ENCODE peak calls at places on chromosomes 13 and 19, in six cellular contexts. J, C, I, B, M and H are unnamed samples.
A peak's percentile ranks its signal among the peaks of the same experiment; 100 is the strongest.

GRCh38 chr19:47107953-47108746 is 5.4 kb downstream of the ZC3H4 start:
- DNase-seq in M (no peak), C (no peak), J (no peak), I (no peak), B (no peak), H (peak; percentile 60)

GRCh38 chr19:16141043-16141442 is 2.4 kb upstream of the HSH2D start:
- DNase-seq in M (no peak), I (no peak), B (no peak), J (no peak), C (no peak), H (no peak)

GRCh38 chr19:30669329-30670010 is 297.3 kb downstream of the ZNF536 start:
- DNase-seq in C (no peak), J (no peak), I (peak; percentile 24), B (no peak), M (no peak), H (no peak)

GRCh38 chr13:29429496-29429895 is 166.0 kb downstream of the SLC7A1 start:
- DNase-seq in I (no peak), M (no peak), B (no peak), C (no peak), J (no peak), H (no peak)

GRCh38 chr19:535017-535835 is 3.7 kb downstream of the CDC34 start:
- DNase-seq in B (no peak), J (no peak), C (no peak), I (no peak), M (no peak), H (no peak)

GRCh38 chr13:112783946-112784500 is 94.2 kb downstream of the ATP11A start:
- DNase-seq in B (no peak), M (no peak), I (no peak), J (no peak), C (no peak), H (no peak)

GRCh38 chr19:44071824-44072542 is at the start of gene ZNF284:
- DNase-seq in B (peak; percentile 81), C (peak; percentile 75), I (peak; percentile 94), J (peak; percentile 63), M (peak; percentile 33), H (peak; percentile 88)

GRCh38 chr13:47126432-47126831 is 229.6 kb upstream of the HTR2A start:
- DNase-seq in B (no peak), C (no peak), J (no peak), M (no peak), I (peak; percentile 12), H (no peak)

GRCh38 chr13:74289130-74289529 is 154.9 kb upstream of the KLF12 start:
- DNase-seq in B (no peak), J (no peak), I (no peak), M (no peak), C (no peak), H (no peak)

GRCh38 chr13:95099541-95099940 is 201.7 kb downstream of the ABCC4 start:
- DNase-seq in I (peak; percentile 45), J (no peak), M (no peak), B (no peak), C (no peak), H (peak; percentile 73)